ENCODE peak calls at places on chromosome 4, in four cellular contexts. P is GM23248, O is neural progenitor cell, T is SK-N-SH. X is an unnamed sample.

GRCh38 chr4:105894570-105895323 is 524 bp upstream of the NPNT start:
- DNase-seq in P (peak), O (peak), T (no peak), X (peak)

GRCh38 chr4:22356996-22357596 is 158.8 kb downstream of the ADGRA3 start:
- DNase-seq in P (peak), O (no peak), T (no peak), X (peak)

GRCh38 chr4:168560184-168560834 is 63.5 kb downstream of the PALLD start:
- DNase-seq in P (peak), O (no peak), T (no peak), X (peak)

GRCh38 chr4:40585201-40585789 is 44.4 kb downstream of the RBM47 start:
- DNase-seq in P (no peak), O (no peak), T (no peak), X (no peak)

GRCh38 chr4:40247350-40247749 is 50.5 kb downstream of the RHOH start:
- DNase-seq in P (no peak), O (no peak), T (no peak), X (no peak)

GRCh38 chr4:3491681-3492405 is 28.7 kb downstream of the DOK7 start:
- DNase-seq in P (peak), O (no peak), T (peak), X (no peak)

GRCh38 chr4:66906314-66906713 is 639.0 kb downstream of the CENPC start:
- DNase-seq in P (no peak), O (peak), T (no peak), X (peak)

GRCh38 chr4:143420227-143420626 is 83.6 kb downstream of the GAB1 start:
- DNase-seq in P (no peak), O (no peak), T (no peak), X (no peak)

GRCh38 chr4:113760094-113760851 is 1.3 kb downstream of the CAMK2D start:
- DNase-seq in P (peak), O (peak), T (no peak), X (peak)

GRCh38 chr4:157664726-157665125 is 444.2 kb downstream of the GRIA2 start:
- DNase-seq in P (peak), O (no peak), T (no peak), X (peak)

GRCh38 chr4:149555146-149555545 is 260.5 kb downstream of the IQCM start:
- DNase-seq in P (no peak), O (no peak), T (no peak), X (no peak)

DNA sequence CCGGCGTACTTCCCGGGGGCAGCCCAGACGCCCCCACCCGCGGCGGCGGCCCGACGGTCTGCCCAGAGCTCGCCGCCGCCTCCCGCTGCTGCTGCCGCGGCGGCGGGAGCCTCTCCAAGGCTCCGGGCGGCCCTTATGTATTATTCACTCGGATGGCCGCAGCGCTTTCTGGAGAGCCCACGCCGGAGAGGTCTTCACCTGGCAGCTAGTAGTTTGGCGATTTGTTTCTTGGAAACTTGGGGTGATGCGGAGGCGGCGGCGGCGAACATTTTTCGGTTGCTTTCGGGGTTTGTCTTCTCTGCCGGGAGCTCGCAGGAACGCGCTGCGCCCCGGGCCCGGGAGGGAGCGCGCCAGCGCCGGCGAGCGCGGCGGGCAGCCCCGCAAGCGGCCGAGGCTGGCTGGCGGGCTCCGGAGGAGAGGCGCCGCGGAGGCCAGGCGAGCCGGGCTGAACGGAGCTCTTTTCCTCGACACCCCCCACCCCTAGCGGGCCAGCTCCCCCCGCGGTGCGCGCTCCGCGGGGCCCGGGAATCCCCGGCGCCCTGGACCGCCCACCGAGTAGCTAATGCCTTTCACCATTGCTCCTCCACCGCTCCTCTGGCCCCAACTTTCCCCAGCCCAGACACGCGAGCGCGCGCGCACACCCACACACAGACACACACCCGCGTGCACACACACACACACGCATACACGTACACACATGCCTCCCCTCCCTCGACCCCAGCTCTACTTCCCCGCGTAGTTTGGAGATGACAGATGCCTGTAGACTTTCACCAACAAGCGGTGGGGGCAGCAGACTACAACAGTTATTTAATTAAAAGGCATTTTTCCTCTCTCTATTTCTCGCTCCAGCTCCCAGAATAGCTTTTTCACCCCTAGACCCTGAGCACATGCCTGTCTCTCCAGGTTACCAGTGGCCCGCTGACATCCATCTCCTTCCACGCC is 113.4 kb downstream of the DHX15 start:
- DNase-seq in P (peak), O (peak), T (peak), X (peak)
- H3K9ac ChIP-seq in P (no peak), O (no peak), T (no peak), X (no peak)

GRCh38 chr4:179536694-179537093 is 2094.5 kb upstream of the AGA start:
- DNase-seq in P (no peak), O (no peak), T (no peak), X (no peak)

GRCh38 chr4:179530953-179531352 is 2088.7 kb upstream of the AGA start:
- DNase-seq in P (no peak), O (no peak), T (no peak), X (no peak)
- TF ChIP-seq EZH2phosphoT487 in P (no peak), O (no peak), T (no peak), X (no peak)

DNA sequence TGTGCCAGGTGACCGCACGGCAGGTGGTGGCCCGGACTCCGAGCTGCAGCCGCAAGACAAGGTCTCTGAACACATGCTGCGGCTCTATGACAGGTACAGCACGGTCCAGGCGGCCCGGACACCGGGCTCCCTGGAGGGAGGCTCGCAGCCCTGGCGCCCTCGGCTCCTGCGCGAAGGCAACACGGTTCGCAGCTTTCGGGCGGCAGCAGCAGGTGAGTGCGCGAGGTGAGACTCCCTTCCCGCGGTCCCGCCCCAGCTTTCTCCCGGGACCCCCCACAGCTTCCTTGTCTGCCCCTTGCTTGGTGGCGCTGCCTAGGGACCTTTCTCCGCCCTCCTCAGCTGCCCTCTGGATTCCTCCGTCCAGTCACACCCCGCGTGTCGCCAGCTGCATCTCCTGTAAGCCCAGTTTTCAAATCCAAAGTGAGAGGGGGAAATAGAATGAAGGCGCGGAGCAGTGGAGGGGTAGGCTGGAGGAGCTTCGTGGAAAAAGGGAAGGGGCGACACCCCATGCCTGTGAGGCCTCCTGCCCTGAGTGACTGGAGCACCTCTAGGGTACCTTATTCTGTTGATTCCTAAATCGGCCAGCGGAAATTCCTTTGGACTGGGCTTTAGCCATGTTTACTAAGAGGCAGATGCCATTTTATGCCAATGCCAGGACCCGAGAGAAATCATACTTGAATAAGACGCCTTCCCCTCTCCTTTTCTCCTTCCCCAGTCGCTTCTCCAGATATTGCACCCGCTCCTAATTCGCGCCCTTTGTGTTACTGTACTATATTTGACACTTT is 1.1 kb downstream of the BMP3 start:
- DNase-seq in P (no peak), O (peak), T (peak), X (no peak)
- H3K9ac ChIP-seq in P (no peak), O (no peak), T (no peak), X (peak)

GRCh38 chr4:108116423-108117168 is 52.1 kb downstream of the LEF1 start:
- DNase-seq in P (no peak), O (no peak), T (no peak), X (no peak)
- TF ChIP-seq EZH2phosphoT487 in P (no peak), O (no peak), T (no peak), X (no peak)

GRCh38 chr4:70651864-70652506 is 14.3 kb downstream of the JCHAIN start:
- DNase-seq in P (peak), O (peak), T (peak), X (peak)
- H3K9ac ChIP-seq in P (peak), O (no peak), T (peak), X (peak)

GRCh38 chr4:85707591-85707990 is 232.6 kb downstream of the ARHGAP24 start:
- DNase-seq in P (peak), O (no peak), T (no peak), X (no peak)
- TF ChIP-seq EZH2phosphoT487 in P (no peak), O (no peak), T (no peak), X (no peak)

GRCh38 chr4:18816228-18816891 is 794.8 kb upstream of the LCORL start:
- DNase-seq in P (no peak), O (no peak), T (no peak), X (peak)
- H3K9ac ChIP-seq in P (no peak), O (no peak), T (no peak), X (no peak)

DNA sequence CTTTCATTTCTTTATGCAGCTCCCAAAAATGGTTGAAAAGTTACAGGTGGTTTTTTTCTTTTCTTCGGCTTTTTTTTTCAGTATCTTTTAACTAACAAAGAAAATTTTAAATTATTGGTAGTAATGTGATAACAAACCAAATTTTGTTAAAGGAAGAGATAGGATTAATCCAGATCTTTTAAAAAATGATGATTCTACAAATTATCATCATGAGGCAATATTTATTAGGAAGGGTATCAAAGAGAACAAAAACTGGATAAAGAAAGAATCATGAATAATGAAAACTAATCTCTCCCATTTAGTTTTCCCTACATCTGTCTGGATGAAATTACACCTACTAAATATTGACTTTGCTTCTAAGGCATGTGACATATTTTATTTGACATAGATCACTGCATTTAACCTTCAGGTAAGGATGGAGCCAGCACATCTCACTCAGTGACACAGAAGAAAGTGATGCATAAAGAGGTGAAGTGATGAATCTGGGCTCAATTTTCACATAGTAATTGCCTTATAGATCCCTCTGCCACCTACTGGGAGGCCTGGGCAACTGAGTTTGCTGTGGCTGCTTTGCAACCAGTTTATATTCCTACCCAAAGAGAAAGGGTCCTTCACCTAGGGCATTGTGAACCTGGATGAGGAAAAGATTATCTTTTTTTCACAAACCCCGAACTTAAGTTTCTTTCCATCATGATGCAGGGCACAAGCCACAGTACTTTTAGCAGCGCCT is 155.6 kb downstream of the HNRNPD start:
- DNase-seq in P (peak), O (peak), T (no peak), X (peak)
- TF ChIP-seq EZH2phosphoT487 in P (no peak), O (no peak), T (no peak), X (no peak)

X was measured in PC-3.